ENCODE peak calls at places on chromosomes 13 and 19, in five cellular contexts. J is mucosa of descending colon, S is stomach, H is NCI-H345, P is aorta. K is an unnamed sample.

GRCh38 chr13:27338816-27339215 is 68.2 kb downstream of the RASL11A start:
- DNase-seq in J (no peak), S (no peak), H (no peak), P (no peak), K (no peak)

GRCh38 chr13:111920932-111921705 is 145.8 kb upstream of the SOX1 start:
- DNase-seq in J (no peak), S (peak), H (no peak), P (no peak), K (no peak)

GRCh38 chr19:2560369-2560768 is 84.4 kb downstream of the GADD45B start:
- DNase-seq in J (no peak), S (no peak), H (no peak), P (peak), K (no peak)

GRCh38 chr19:29529646-29530548 is 4.1 kb downstream of the VSTM2B start:
- DNase-seq in J (no peak), S (no peak), H (no peak), P (no peak), K (no peak)

GRCh38 chr19:51799998-51800848 is 5.3 kb downstream of the FPR3 start:
- DNase-seq in J (no peak), S (no peak), H (no peak), P (peak), K (no peak)

GRCh38 chr19:45824531-45825262 is 9.6 kb upstream of the RSPH6A start:
- DNase-seq in J (no peak), S (no peak), H (no peak), P (no peak), K (no peak)

GRCh38 chr13:24746618-24747247 is 17.2 kb upstream of the RNF17 start:
- DNase-seq in J (no peak), S (no peak), H (no peak), P (no peak), K (no peak)

GRCh38 chr13:23723463-23723862 is 153.3 kb downstream of the TNFRSF19 start:
- DNase-seq in J (no peak), S (no peak), H (peak), P (no peak), K (no peak)

GRCh38 chr13:95123726-95124125 is 177.5 kb downstream of the ABCC4 start:
- DNase-seq in J (no peak), S (no peak), H (no peak), P (no peak), K (no peak)

K was measured in Panc1.